ENCODE peak calls at places on chromosomes 4 and X, in four cellular contexts. One of them, this sample, is unnamed.

GRCh38 chrX:41180194-41180902 is 95.1 kb downstream of the USP9X start:
- DNase-seq in MCF 10A: peak
- DNase-seq in GM04504: peak
- DNase-seq in EH: peak
- DNase-seq in this sample: peak

GRCh38 chr4:123478859-123479345 is 82.3 kb downstream of the SPRY1 start:
- DNase-seq in EH: peak
- DNase-seq in MCF 10A: peak
- DNase-seq in GM04504: peak
- DNase-seq in this sample: peak

GRCh38 chr4:76752911-76753494 is 144.9 kb downstream of the SOWAHB start:
- DNase-seq in GM04504: peak
- DNase-seq in MCF 10A: peak
- DNase-seq in EH: peak
- DNase-seq in this sample: peak

GRCh38 chrX:149962859-149963757 is 24.8 kb upstream of the EOLA2 start:
- DNase-seq in MCF 10A: peak
- DNase-seq in EH: peak
- DNase-seq in GM04504: peak
- DNase-seq in this sample: peak

GRCh38 chr4:14667624-14668295 is 334.5 kb upstream of the CPEB2 start:
- DNase-seq in MCF 10A: peak
- DNase-seq in EH: peak
- DNase-seq in GM04504: no peak
- DNase-seq in this sample: no peak

GRCh38 chr4:38979511-38980230 is 52.5 kb downstream of the TMEM156 start:
- DNase-seq in EH: peak
- DNase-seq in MCF 10A: no peak
- DNase-seq in GM04504: no peak
- DNase-seq in this sample: no peak

GRCh38 chr4:182711211-182711610 is 206.0 kb downstream of the DCTD start:
- DNase-seq in GM04504: no peak
- DNase-seq in MCF 10A: no peak
- DNase-seq in EH: peak
- DNase-seq in this sample: no peak

GRCh38 chrX:148771440-148771839 is 271.0 kb downstream of the AFF2 start:
- DNase-seq in GM04504: no peak
- DNase-seq in MCF 10A: peak
- DNase-seq in EH: no peak
- DNase-seq in this sample: no peak

GRCh38 chrX:45623266-45623665 is 422.6 kb upstream of the DIPK2B start:
- DNase-seq in GM04504: peak
- DNase-seq in MCF 10A: peak
- DNase-seq in EH: peak
- DNase-seq in this sample: peak

GRCh38 chr4:117577686-117578085 is 456.6 kb upstream of the NDST3 start:
- DNase-seq in GM04504: no peak
- DNase-seq in MCF 10A: no peak
- DNase-seq in EH: peak
- DNase-seq in this sample: no peak

GRCh38 chr4:60759518-60760245 is 440.4 kb upstream of the ADGRL3 start:
- DNase-seq in MCF 10A: no peak
- DNase-seq in EH: no peak
- DNase-seq in GM04504: no peak
- DNase-seq in this sample: no peak

GRCh38 chrX:49840679-49841078 is 11.6 kb downstream of the PAGE4 start:
- DNase-seq in GM04504: peak
- DNase-seq in EH: peak
- DNase-seq in MCF 10A: peak
- DNase-seq in this sample: peak

GRCh38 chr4:42676066-42676951 is 19.4 kb upstream of the ATP8A1 start:
- DNase-seq in EH: no peak
- DNase-seq in MCF 10A: no peak
- DNase-seq in GM04504: no peak
- DNase-seq in this sample: no peak

GRCh38 chrX:78024349-78025108 is 55.1 kb upstream of the PGAM4 start:
- DNase-seq in MCF 10A: peak
- DNase-seq in GM04504: no peak
- DNase-seq in EH: peak
- DNase-seq in this sample: peak

GRCh38 chr4:30068234-30068633 is 651.9 kb upstream of the PCDH7 start:
- DNase-seq in GM04504: no peak
- DNase-seq in MCF 10A: no peak
- DNase-seq in EH: no peak
- DNase-seq in this sample: no peak

GRCh38 chr4:128338634-128339355 is 51.2 kb upstream of the PGRMC2 start:
- DNase-seq in EH: peak
- DNase-seq in MCF 10A: peak
- DNase-seq in GM04504: peak
- DNase-seq in this sample: peak

GRCh38 chr4:78059524-78059889 is 2.4 kb downstream of the FRAS1 start:
- DNase-seq in GM04504: peak
- DNase-seq in EH: peak
- DNase-seq in MCF 10A: peak
- DNase-seq in this sample: no peak

GRCh38 chr4:137370699-137371098 is 161.6 kb downstream of the PCDH18 start:
- DNase-seq in MCF 10A: no peak
- DNase-seq in GM04504: no peak
- DNase-seq in EH: no peak
- DNase-seq in this sample: no peak

GRCh38 chrX:141467442-141467841 is 117.1 kb downstream of the SPANXA1 start:
- DNase-seq in MCF 10A: peak
- DNase-seq in GM04504: no peak
- DNase-seq in EH: no peak
- DNase-seq in this sample: no peak

GRCh38 chr4:186700746-186701145 is 22.9 kb downstream of the FAT1 start:
- DNase-seq in MCF 10A: no peak
- DNase-seq in GM04504: no peak
- DNase-seq in EH: peak
- DNase-seq in this sample: no peak

This sample was measured in SJSA1.